ENCODE peak calls at places on chromosomes 2 and 18, in seven cellular contexts. O is breast epithelium, T is GM06990, I is endothelial cell, U is OCI-LY7, A is foreskin keratinocyte, J is B cell. V is an unnamed sample.

GRCh38 chr18:77401173-77401572 is 151.5 kb downstream of the GALR1 start:
- DNase-seq in O (no peak), T (no peak), I (no peak), U (no peak), A (no peak), J (no peak), V (no peak)

GRCh38 chr2:128489580-128490273 is 171.1 kb upstream of the HS6ST1 start:
- DNase-seq in O (no peak), T (no peak), I (no peak), U (no peak), A (no peak), J (no peak), V (no peak)

GRCh38 chr2:108383146-108383830 is 5.5 kb downstream of the SULT1C4 start:
- DNase-seq in O (no peak), T (no peak), I (no peak), U (peak), A (no peak), J (no peak), V (no peak)

GRCh38 chr2:83587309-83587708 is 871.8 kb downstream of the SUCLG1 start:
- DNase-seq in O (no peak), T (no peak), I (no peak), U (no peak), A (no peak), J (no peak), V (no peak)

GRCh38 chr2:173982918-173983317 is 17.7 kb upstream of the SP3 start:
- DNase-seq in O (no peak), T (no peak), I (no peak), U (no peak), A (peak), J (no peak), V (no peak)

GRCh38 chr2:112920923-112921532 is 10.1 kb downstream of the IL37 start:
- DNase-seq in O (no peak), T (no peak), I (no peak), U (no peak), A (peak), J (no peak), V (no peak)

GRCh38 chr2:10303174-10303633 is 500 bp downstream of the HPCAL1 start:
- DNase-seq in O (no peak), T (no peak), I (peak), U (no peak), A (peak), J (no peak), V (peak)

GRCh38 chr18:69617888-69618287 is 217.2 kb downstream of the DOK6 start:
- DNase-seq in O (no peak), T (no peak), I (no peak), U (no peak), A (no peak), J (no peak), V (no peak)

GRCh38 chr2:159713691-159714585 is 1.6 kb downstream of the MARCHF7 start:
- DNase-seq in O (no peak), T (no peak), I (no peak), U (peak), A (peak), J (no peak), V (no peak)

GRCh38 chr18:57909620-57910019 is 106.5 kb upstream of the ATP8B1 start:
- DNase-seq in O (no peak), T (no peak), I (no peak), U (no peak), A (peak), J (no peak), V (no peak)

GRCh38 chr2:177093384-177093783 is 119.2 kb upstream of the HNRNPA3 start:
- DNase-seq in O (no peak), T (no peak), I (no peak), U (no peak), A (no peak), J (no peak), V (no peak)

GRCh38 chr18:32308493-32309120 is 118.8 kb downstream of the MEP1B start:
- DNase-seq in O (no peak), T (no peak), I (no peak), U (no peak), A (peak), J (no peak), V (no peak)

GRCh38 chr18:21742323-21742687 is 1.7 kb downstream of the MIB1 start:
- DNase-seq in O (no peak), T (no peak), I (no peak), U (peak), A (peak), J (no peak), V (no peak)

GRCh38 chr18:21747268-21747667 is 6.7 kb downstream of the MIB1 start:
- DNase-seq in O (no peak), T (no peak), I (no peak), U (no peak), A (no peak), J (no peak), V (no peak)

GRCh38 chr18:21747764-21748693 is 7.4 kb downstream of the MIB1 start:
- DNase-seq in O (no peak), T (no peak), I (no peak), U (no peak), A (no peak), J (no peak), V (no peak)

GRCh38 chr18:21743166-21743831 is 2.7 kb downstream of the MIB1 start:
- DNase-seq in O (no peak), T (no peak), I (no peak), U (no peak), A (no peak), J (no peak), V (no peak)

GRCh38 chr18:21745234-21745633 is 4.6 kb downstream of the MIB1 start:
- DNase-seq in O (no peak), T (no peak), I (no peak), U (no peak), A (no peak), J (no peak), V (no peak)
- TF ChIP-seq CTCF in O (no peak), T (no peak), I (no peak), U (peak), A (peak), J (no peak), V (no peak)

GRCh38 chr2:221264318-221264717 is 307.8 kb downstream of the EPHA4 start:
- DNase-seq in O (no peak), T (no peak), I (no peak), U (no peak), A (no peak), J (no peak), V (no peak)
- TF ChIP-seq CTCF in O (no peak), T (no peak), I (no peak), U (no peak), A (no peak), J (no peak), V (no peak)

GRCh38 chr2:73112913-73113633 is at the start of gene RAB11FIP5:
- DNase-seq in O (peak), T (peak), I (peak), U (peak), A (peak), J (peak), V (peak)

GRCh38 chr2:73112026-73112912 is 479 bp downstream of the RAB11FIP5 start:
- DNase-seq in O (no peak), T (no peak), I (peak), U (no peak), A (peak), J (peak), V (peak)

GRCh38 chr2:73111300-73112025 is 1.3 kb downstream of the RAB11FIP5 start:
- DNase-seq in O (no peak), T (no peak), I (peak), U (no peak), A (peak), J (peak), V (no peak)

GRCh38 chr2:73114273-73114867 is 1.6 kb upstream of the RAB11FIP5 start:
- DNase-seq in O (no peak), T (no peak), I (no peak), U (no peak), A (no peak), J (no peak), V (no peak)

GRCh38 chr2:73113634-73113958 is 848 bp upstream of the RAB11FIP5 start:
- DNase-seq in O (no peak), T (no peak), I (no peak), U (no peak), A (no peak), J (no peak), V (no peak)
- TF ChIP-seq CTCF in O (no peak), T (no peak), I (no peak), U (no peak), A (peak), J (no peak), V (no peak)

GRCh38 chr18:54932472-54932871 is 26.8 kb downstream of the CCDC68 start:
- DNase-seq in O (no peak), T (no peak), I (no peak), U (no peak), A (no peak), J (no peak), V (no peak)

GRCh38 chr18:54926593-54927297 is 32.5 kb downstream of the CCDC68 start:
- DNase-seq in O (no peak), T (no peak), I (no peak), U (no peak), A (peak), J (no peak), V (no peak)

GRCh38 chr18:54928236-54928635 is 31.0 kb downstream of the CCDC68 start:
- DNase-seq in O (no peak), T (no peak), I (no peak), U (no peak), A (no peak), J (no peak), V (no peak)

GRCh38 chr18:54931152-54931551 is 28.1 kb downstream of the CCDC68 start:
- DNase-seq in O (no peak), T (no peak), I (no peak), U (no peak), A (no peak), J (no peak), V (no peak)
- TF ChIP-seq CTCF in O (no peak), T (no peak), I (no peak), U (no peak), A (peak), J (no peak), V (no peak)

DNA sequence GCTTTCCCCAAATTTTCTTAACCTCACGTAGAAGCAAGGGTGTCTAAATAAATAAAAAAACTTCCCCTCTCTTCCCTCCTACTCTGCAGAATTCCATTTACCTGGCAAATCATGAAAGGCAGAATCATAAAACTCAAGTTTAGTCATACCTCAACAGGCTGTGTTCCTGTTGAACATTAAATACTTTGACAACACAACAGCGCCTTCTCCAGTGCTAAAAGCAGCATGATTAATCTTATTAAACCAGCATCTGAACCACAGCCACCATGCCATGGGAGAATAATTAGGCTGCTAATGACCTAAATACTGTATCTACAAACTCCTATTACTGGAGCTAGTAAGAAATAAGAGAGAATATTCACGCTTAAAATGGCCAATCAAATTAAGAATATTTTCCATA is 68.1 kb downstream of the CDH2 start:
- DNase-seq in O (no peak), T (no peak), I (no peak), U (peak), A (peak), J (no peak), V (no peak)
- TF ChIP-seq CTCF in O (no peak), T (no peak), I (no peak), U (peak), A (peak), J (no peak), V (no peak)

DNA sequence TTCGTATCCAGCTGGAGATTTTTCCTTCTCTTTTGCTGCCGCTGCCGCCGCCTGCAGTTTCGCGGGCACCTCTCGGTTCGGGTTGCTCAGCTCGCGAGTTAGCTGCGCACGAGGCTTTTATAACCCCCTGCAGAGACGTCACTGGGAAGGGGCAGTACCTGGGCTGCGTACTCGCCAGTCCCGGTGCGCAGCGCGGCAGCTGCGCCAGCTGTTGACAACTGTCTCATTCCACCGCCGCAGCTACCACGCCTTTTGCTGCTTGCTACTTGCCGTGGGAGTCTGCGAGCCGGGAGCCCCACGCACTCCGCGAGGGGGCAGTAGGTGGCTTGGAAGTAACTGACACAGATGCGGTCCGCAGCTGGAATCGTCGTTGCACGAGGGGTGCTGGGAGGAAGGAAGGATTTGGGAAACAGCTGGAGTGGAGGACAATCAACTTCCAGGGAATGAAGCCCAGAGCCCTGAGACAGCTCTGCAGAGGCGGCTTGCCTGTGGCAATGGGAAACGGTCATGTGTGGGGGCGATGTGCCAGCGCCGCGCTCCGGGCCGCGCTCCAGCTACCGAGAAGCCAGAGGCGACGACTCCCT is at the start of gene TACR1:
- DNase-seq in O (peak), T (peak), I (peak), U (no peak), A (peak), J (peak), V (peak)
- TF ChIP-seq CTCF in O (peak), T (peak), I (peak), U (peak), A (peak), J (peak), V (peak)

DNA sequence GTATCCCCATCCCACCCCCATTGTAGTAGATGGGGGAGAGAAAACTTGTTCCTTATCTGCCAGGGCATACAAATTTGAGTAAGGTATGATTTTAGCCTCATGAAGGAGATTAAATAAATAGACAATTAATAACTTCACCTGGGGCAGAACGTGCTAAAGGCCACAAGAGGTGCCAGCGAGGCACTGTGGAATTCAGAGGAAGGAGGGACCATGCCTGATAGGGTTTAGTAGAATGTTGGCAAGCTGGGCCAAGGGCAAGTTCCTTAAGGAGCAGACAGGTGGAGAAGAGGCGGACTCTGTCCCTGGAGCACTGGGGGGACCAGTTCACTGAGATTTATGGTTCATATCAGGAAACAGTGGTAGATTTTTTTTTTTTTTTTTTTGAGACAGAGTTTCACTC is 22.5 kb downstream of the STAMBP start:
- DNase-seq in O (no peak), T (no peak), I (no peak), U (peak), A (peak), J (peak), V (no peak)
- TF ChIP-seq CTCF in O (no peak), T (peak), I (peak), U (peak), A (peak), J (peak), V (no peak)